ENCODE peak calls at places on chromosomes 3 and 15, in five cellular contexts. J is BJ, F is WTC11, S is fibroblast of pulmonary artery, H is adrenal gland. B is an unnamed sample.

GRCh38 chr3:100210777-100211145 is 50.0 kb upstream of the TBC1D23 start:
- DNase-seq in J (peak), F (no peak), S (peak), H (no peak), B (no peak)

GRCh38 chr3:127226946-127227842 is 34.3 kb downstream of the PRR23E start:
- DNase-seq in J (no peak), F (peak), S (no peak), H (peak), B (no peak)

GRCh38 chr15:64634576-64635485 is 140.6 kb downstream of the RBPMS2 start:
- DNase-seq in J (no peak), F (peak), S (peak), H (no peak), B (peak)

GRCh38 chr3:170044795-170045244 is 7.0 kb downstream of the GPR160 start:
- DNase-seq in J (no peak), F (no peak), S (no peak), H (peak), B (no peak)

GRCh38 chr3:39260957-39261356 is 18.9 kb downstream of the CX3CR1 start:
- DNase-seq in J (peak), F (no peak), S (peak), H (peak), B (peak)

GRCh38 chr15:100571592-100572167 is 30.3 kb downstream of the LINS1 start:
- DNase-seq in J (no peak), F (no peak), S (no peak), H (no peak), B (no peak)

GRCh38 chr3:152737021-152737908 is 97.7 kb upstream of the P2RY1 start:
- DNase-seq in J (no peak), F (no peak), S (peak), H (no peak), B (no peak)

GRCh38 chr3:196969660-196970546 is 1.3 kb upstream of the PIGZ start:
- DNase-seq in J (no peak), F (peak), S (peak), H (no peak), B (peak)

GRCh38 chr3:66450389-66451022 is 50.3 kb downstream of the LRIG1 start:
- DNase-seq in J (no peak), F (no peak), S (peak), H (peak), B (peak)

GRCh38 chr3:48501196-48501595 is 2.8 kb downstream of the SHISA5 start:
- DNase-seq in J (no peak), F (no peak), S (no peak), H (no peak), B (no peak)

GRCh38 chr3:15300318-15301078 is 31.9 kb downstream of the SH3BP5 start:
- DNase-seq in J (no peak), F (no peak), S (peak), H (peak), B (peak)

GRCh38 chr3:168426196-168426595 is 330.5 kb upstream of the GOLIM4 start:
- DNase-seq in J (peak), F (no peak), S (peak), H (no peak), B (no peak)

GRCh38 chr15:73936181-73936580 is 9.9 kb downstream of the LOXL1 start:
- DNase-seq in J (no peak), F (no peak), S (peak), H (no peak), B (peak)

GRCh38 chr15:96359371-96359771 is 28.9 kb downstream of the NR2F2 start:
- DNase-seq in J (no peak), F (no peak), S (no peak), H (no peak), B (no peak)

GRCh38 chr3:188473045-188473444 is 319.1 kb downstream of the LPP start:
- DNase-seq in J (no peak), F (no peak), S (no peak), H (no peak), B (no peak)

GRCh38 chr3:48820626-48821324 is 26.9 kb downstream of the PRKAR2A start:
- DNase-seq in J (no peak), F (no peak), S (peak), H (peak), B (peak)

GRCh38 chr15:70271422-70272088 is 173.8 kb upstream of the TLE3 start:
- DNase-seq in J (peak), F (no peak), S (peak), H (peak), B (no peak)

GRCh38 chr15:50257924-50258323 is 7.6 kb downstream of the HDC start:
- DNase-seq in J (no peak), F (no peak), S (peak), H (no peak), B (no peak)

GRCh38 chr3:87350367-87351199 is 74.2 kb upstream of the POU1F1 start:
- DNase-seq in J (no peak), F (no peak), S (peak), H (peak), B (peak)

GRCh38 chr3:52455283-52456168 is at the start of gene NISCH:
- DNase-seq in J (no peak), F (peak), S (peak), H (peak), B (peak)

GRCh38 chr3:37144806-37145205 is 29.6 kb downstream of the LRRFIP2 start:
- DNase-seq in J (no peak), F (no peak), S (peak), H (no peak), B (no peak)

GRCh38 chr3:46089237-46090011 is 62.1 kb upstream of the XCR1 start:
- DNase-seq in J (peak), F (no peak), S (peak), H (peak), B (no peak)

GRCh38 chr3:172713316-172713715 is 2.4 kb upstream of the NCEH1 start:
- DNase-seq in J (no peak), F (no peak), S (no peak), H (no peak), B (no peak)

GRCh38 chr15:99057697-99058420 is 47.0 kb upstream of the SYNM start:
- DNase-seq in J (no peak), F (no peak), S (no peak), H (no peak), B (peak)

GRCh38 chr15:29910068-29910467 is 87.8 kb upstream of the TJP1 start:
- DNase-seq in J (no peak), F (no peak), S (no peak), H (no peak), B (no peak)

GRCh38 chr3:40451551-40451950 is 5.6 kb upstream of the RPL14 start:
- DNase-seq in J (no peak), F (no peak), S (no peak), H (no peak), B (no peak)

GRCh38 chr15:62307551-62307950 is 142.5 kb upstream of the C2CD4B start:
- DNase-seq in J (no peak), F (no peak), S (peak), H (no peak), B (no peak)

GRCh38 chr15:35838422-35839150 is 292.6 kb upstream of the DPH6 start:
- DNase-seq in J (no peak), F (no peak), S (no peak), H (no peak), B (no peak)

GRCh38 chr3:13867727-13868126 is 12.1 kb downstream of the WNT7A start:
- DNase-seq in J (no peak), F (no peak), S (no peak), H (no peak), B (no peak)

GRCh38 chr3:161395115-161395514 is 23.8 kb upstream of the SPTSSB start:
- DNase-seq in J (no peak), F (no peak), S (no peak), H (no peak), B (no peak)

GRCh38 chr3:135848051-135848450 is 117.5 kb upstream of the PPP2R3A start:
- DNase-seq in J (no peak), F (no peak), S (no peak), H (no peak), B (no peak)

GRCh38 chr3:127457746-127458145 is 132.8 kb downstream of the TPRA1 start:
- DNase-seq in J (no peak), F (no peak), S (no peak), H (no peak), B (no peak)

GRCh38 chr3:139601191-139601961 is 61.8 kb upstream of the RBP1 start:
- DNase-seq in J (no peak), F (no peak), S (no peak), H (no peak), B (no peak)

GRCh38 chr3:12317914-12318313 is 29.0 kb downstream of the PPARG start:
- DNase-seq in J (no peak), F (no peak), S (no peak), H (no peak), B (no peak)

GRCh38 chr3:12316721-12317351 is 28.0 kb downstream of the PPARG start:
- DNase-seq in J (no peak), F (no peak), S (no peak), H (no peak), B (no peak)

GRCh38 chr3:12323237-12323636 is 34.4 kb downstream of the PPARG start:
- DNase-seq in J (no peak), F (no peak), S (no peak), H (no peak), B (no peak)

GRCh38 chr3:12316253-12316652 is 27.4 kb downstream of the PPARG start:
- DNase-seq in J (no peak), F (no peak), S (no peak), H (no peak), B (no peak)

DNA sequence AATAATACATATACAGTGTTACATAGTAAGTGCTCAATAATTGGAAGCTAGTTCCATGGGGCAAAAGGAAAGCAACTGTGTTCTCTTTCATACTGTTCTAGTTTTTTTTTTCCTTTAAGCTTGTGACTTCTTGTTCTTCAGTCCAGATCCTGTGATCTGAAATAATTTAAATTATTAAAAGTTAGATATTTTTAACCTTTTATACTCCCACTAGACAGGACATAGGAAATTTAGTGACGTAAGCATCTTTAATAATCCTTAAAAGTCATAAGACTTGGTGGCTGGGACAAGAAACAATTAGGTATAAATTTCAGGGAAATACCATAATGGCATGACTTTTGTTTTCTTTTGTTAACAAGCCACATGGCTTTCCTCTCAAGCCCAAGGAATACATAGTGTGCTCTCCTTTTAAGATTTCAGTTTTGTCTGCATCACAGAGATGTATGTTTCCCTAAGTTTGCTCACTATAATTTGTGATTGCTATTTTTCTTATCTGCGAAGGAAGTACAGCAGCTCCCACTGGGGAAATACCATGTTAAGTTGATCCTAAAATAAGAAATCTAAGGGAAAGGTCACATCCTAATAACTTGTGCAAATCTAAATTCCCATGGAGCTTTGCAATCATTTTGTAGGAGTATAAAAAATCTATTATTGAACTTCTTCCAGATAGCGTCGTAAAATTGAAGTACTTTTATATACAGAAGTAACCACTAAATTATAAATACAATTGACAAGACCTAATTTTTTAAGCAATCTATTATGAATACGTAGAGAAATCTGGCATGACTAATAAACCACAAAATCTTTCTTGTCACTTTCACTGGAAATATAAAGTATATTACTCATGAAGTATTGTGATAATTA is 30.1 kb downstream of the PPARG start:
- DNase-seq in J (no peak), F (no peak), S (peak), H (no peak), B (no peak)
- TF ChIP-seq CTCF in J (no peak), F (no peak), S (no peak), H (no peak), B (no peak)

GRCh38 chr15:33612721-33613304 is 302.0 kb downstream of the RYR3 start:
- DNase-seq in J (no peak), F (no peak), S (no peak), H (no peak), B (peak)

GRCh38 chr15:33608714-33609113 is 297.9 kb downstream of the RYR3 start:
- DNase-seq in J (no peak), F (no peak), S (no peak), H (no peak), B (peak)
- TF ChIP-seq CTCF in J (peak), F (no peak), S (peak), H (peak), B (no peak)

GRCh38 chr3:142676151-142676550 is 47.7 kb upstream of the TRPC1 start:
- DNase-seq in J (no peak), F (no peak), S (no peak), H (no peak), B (no peak)

GRCh38 chr3:142680710-142681109 is 43.1 kb upstream of the TRPC1 start:
- DNase-seq in J (no peak), F (no peak), S (peak), H (no peak), B (no peak)
- TF ChIP-seq CTCF in J (no peak), F (no peak), S (no peak), H (no peak), B (no peak)

GRCh38 chr3:16824085-16824696 is 60.6 kb upstream of the PLCL2 start:
- DNase-seq in J (no peak), F (no peak), S (no peak), H (no peak), B (no peak)

GRCh38 chr3:16834214-16834613 is 50.5 kb upstream of the PLCL2 start:
- DNase-seq in J (no peak), F (no peak), S (no peak), H (no peak), B (no peak)

GRCh38 chr3:16825617-16826204 is 59.0 kb upstream of the PLCL2 start:
- DNase-seq in J (no peak), F (no peak), S (no peak), H (no peak), B (no peak)

GRCh38 chr3:16831846-16832245 is 52.9 kb upstream of the PLCL2 start:
- DNase-seq in J (no peak), F (no peak), S (no peak), H (no peak), B (no peak)

DNA sequence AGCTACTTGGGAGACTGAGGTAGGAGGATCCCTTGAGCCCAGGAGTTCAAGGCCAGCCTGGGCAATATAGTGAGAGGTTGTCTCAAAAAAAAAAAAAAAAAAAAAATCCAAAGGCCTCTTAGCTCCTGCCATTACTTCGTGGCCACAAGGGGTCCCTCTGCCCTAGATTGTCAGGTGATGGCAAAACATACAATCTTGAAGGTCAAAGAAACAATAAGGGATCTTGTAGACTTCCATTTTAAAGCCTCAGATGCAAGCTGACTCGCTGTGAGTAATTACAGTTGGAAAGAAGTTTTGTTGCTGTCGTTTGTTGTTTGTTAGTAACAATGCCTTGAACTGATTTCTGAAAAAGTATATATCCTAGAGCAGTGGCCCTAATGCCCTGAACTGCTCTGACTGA is 55.9 kb upstream of the PLCL2 start:
- DNase-seq in J (no peak), F (peak), S (peak), H (no peak), B (peak)
- TF ChIP-seq CTCF in J (peak), F (peak), S (peak), H (peak), B (peak)

GRCh38 chr3:45055411-45056143 is 29.5 kb downstream of the CLEC3B start:
- DNase-seq in J (peak), F (peak), S (peak), H (no peak), B (peak)
- TF ChIP-seq CTCF in J (peak), F (peak), S (peak), H (no peak), B (peak)

DNA sequence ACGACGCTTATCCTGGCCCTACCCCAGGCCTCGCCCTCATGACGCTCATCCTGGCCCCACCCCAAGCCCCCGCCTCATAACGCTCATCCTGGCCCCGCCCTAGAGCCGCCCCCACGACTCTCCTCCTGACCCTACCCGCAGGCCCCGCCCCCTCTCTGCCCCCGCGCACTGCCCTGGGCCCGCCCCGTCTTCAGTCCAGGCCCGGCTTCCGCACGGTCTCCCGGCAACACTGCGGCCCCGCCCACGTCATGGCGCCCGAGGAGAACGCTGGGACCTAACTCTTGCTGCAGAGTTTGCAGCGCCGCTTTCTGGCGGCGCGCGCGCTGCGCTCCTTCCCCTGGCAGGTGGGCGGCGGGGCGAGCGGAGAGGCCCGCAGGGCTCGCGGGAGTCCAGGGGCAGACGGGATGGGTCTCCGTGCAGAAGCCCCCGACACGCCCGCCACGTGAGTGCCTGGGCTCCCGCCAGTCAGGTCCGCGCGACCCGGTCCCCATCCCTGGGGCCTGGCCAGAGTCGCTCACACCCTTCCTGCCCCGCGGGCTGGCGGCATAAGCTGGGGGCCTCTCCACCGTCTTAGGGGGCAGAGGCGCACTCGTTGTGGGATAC is 52.5 kb upstream of the ROPN1B start:
- DNase-seq in J (peak), F (peak), S (peak), H (no peak), B (peak)
- TF ChIP-seq CTCF in J (peak), F (no peak), S (no peak), H (peak), B (peak)

GRCh38 chr3:2098398-2099027 is at the start of gene CNTN4:
- DNase-seq in J (no peak), F (no peak), S (no peak), H (no peak), B (peak)
- TF ChIP-seq CTCF in J (no peak), F (no peak), S (no peak), H (no peak), B (no peak)

GRCh38 chr3:31880482-31881078 is 100.5 kb downstream of the OSBPL10 start:
- DNase-seq in J (no peak), F (no peak), S (no peak), H (no peak), B (no peak)

GRCh38 chr3:31882431-31882830 is 98.6 kb downstream of the OSBPL10 start:
- DNase-seq in J (no peak), F (no peak), S (no peak), H (no peak), B (no peak)

GRCh38 chr3:31879365-31879764 is 101.7 kb downstream of the OSBPL10 start:
- DNase-seq in J (no peak), F (no peak), S (no peak), H (no peak), B (no peak)

GRCh38 chr3:31878231-31878838 is 102.7 kb downstream of the OSBPL10 start:
- DNase-seq in J (peak), F (no peak), S (peak), H (peak), B (peak)

GRCh38 chr3:31880020-31880419 is 101.0 kb downstream of the OSBPL10 start:
- DNase-seq in J (no peak), F (no peak), S (peak), H (peak), B (no peak)
- TF ChIP-seq CTCF in J (no peak), F (no peak), S (peak), H (no peak), B (no peak)

GRCh38 chr15:60138397-60138968 is 134.4 kb downstream of the FOXB1 start:
- DNase-seq in J (no peak), F (no peak), S (no peak), H (no peak), B (no peak)

GRCh38 chr15:60135961-60136360 is 131.8 kb downstream of the FOXB1 start:
- DNase-seq in J (no peak), F (no peak), S (no peak), H (no peak), B (no peak)

GRCh38 chr15:60137711-60138396 is 133.7 kb downstream of the FOXB1 start:
- DNase-seq in J (no peak), F (no peak), S (peak), H (no peak), B (no peak)

GRCh38 chr15:60130811-60131210 is 126.7 kb downstream of the FOXB1 start:
- DNase-seq in J (no peak), F (no peak), S (no peak), H (no peak), B (no peak)

DNA sequence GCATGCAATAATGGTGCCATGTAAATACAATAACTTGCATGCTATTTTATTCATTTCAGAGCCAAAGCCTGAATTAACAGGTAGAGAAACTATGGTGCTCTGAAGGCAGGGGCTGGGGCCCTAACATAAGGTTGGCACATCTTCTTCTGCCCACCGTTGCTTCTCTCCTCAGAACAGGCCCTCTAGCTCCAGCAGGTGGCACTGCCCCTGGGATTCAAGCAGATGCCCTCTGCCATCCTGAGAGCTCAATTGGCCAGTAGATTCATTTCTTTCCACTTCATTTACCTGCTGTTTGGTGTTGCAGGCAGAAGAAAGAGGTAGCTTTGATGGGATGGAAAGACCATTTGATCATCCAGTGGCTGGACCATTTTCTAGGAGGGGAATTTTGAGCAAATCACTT is 130.5 kb downstream of the FOXB1 start:
- DNase-seq in J (no peak), F (no peak), S (no peak), H (no peak), B (no peak)
- TF ChIP-seq CTCF in J (no peak), F (no peak), S (no peak), H (no peak), B (peak)